ENCODE peak calls at places on chromosomes 5 and 9, in eight cellular contexts. M, N, E, O, X, U, G and Q are unnamed samples.

GRCh38 chr5:175922192-175922885 is 45.8 kb downstream of the THOC3 start:
- DNase-seq in M (no peak), N (peak; percentile 85), E (no peak), O (no peak), X (no peak), U (no peak), G (no peak), Q (no peak)

GRCh38 chr5:94689871-94690270 is 71.4 kb downstream of the SLF1 start:
- DNase-seq in M (no peak), N (no peak), E (no peak), O (no peak), X (no peak), U (no peak), G (no peak), Q (no peak)

GRCh38 chr9:133140174-133140505 is 19.1 kb upstream of the RALGDS start:
- DNase-seq in M (no peak), N (no peak), E (no peak), O (no peak), X (no peak), U (no peak), G (no peak), Q (no peak)

GRCh38 chr5:14202462-14202861 is 59.3 kb downstream of the TRIO start:
- DNase-seq in M (no peak), N (no peak), E (peak; percentile 72), O (peak; percentile 61), X (no peak), U (no peak), G (no peak), Q (no peak)

GRCh38 chr9:92790542-92791527 is 26.2 kb upstream of the BICD2 start:
- DNase-seq in M (no peak), N (peak; percentile 61), E (peak; percentile 79), O (peak; percentile 73), X (peak; percentile 68), U (peak; percentile 81), G (peak; percentile 72), Q (no peak)

GRCh38 chr9:111533099-111533785 is 8.3 kb downstream of the ZNF483 start:
- DNase-seq in M (no peak), N (no peak), E (no peak), O (no peak), X (no peak), U (no peak), G (no peak), Q (no peak)

GRCh38 chr5:173564106-173564505 is 52.3 kb downstream of the BOD1 start:
- DNase-seq in M (no peak), N (no peak), E (no peak), O (no peak), X (no peak), U (no peak), G (no peak), Q (no peak)

GRCh38 chr5:14112998-14113652 is 30.0 kb upstream of the TRIO start:
- DNase-seq in M (no peak), N (no peak), E (no peak), O (no peak), X (no peak), U (no peak), G (no peak), Q (no peak)

GRCh38 chr9:121741198-121741918 is 89.9 kb downstream of the DAB2IP start:
- DNase-seq in M (no peak), N (no peak), E (no peak), O (no peak), X (no peak), U (no peak), G (peak; percentile 60), Q (no peak)